ENCODE peak calls at places on chromosomes 11 and 22, in seven cellular contexts. A, H, F, Q, C, L and S are unnamed samples.

GRCh38 chr11:12864316-12865156 is 144.6 kb upstream of the RASSF10 start:
- DNase-seq in A (no peak), H (peak), F (no peak), Q (no peak), C (no peak), L (no peak), S (no peak)

GRCh38 chr11:115623021-115623451 is 118.8 kb upstream of the CADM1 start:
- DNase-seq in A (peak), H (no peak), F (no peak), Q (peak), C (no peak), L (peak), S (peak)

GRCh38 chr22:41822289-41823057 is 10.4 kb upstream of the SREBF2 start:
- DNase-seq in A (no peak), H (peak), F (no peak), Q (peak), C (peak), L (no peak), S (no peak)

GRCh38 chr11:90202342-90202741 is 20.5 kb downstream of the CHORDC1 start:
- DNase-seq in A (no peak), H (no peak), F (no peak), Q (no peak), C (no peak), L (no peak), S (no peak)

GRCh38 chr11:126990716-126991480 is 9.7 kb downstream of the KIRREL3 start:
- DNase-seq in A (no peak), H (no peak), F (peak), Q (no peak), C (no peak), L (no peak), S (no peak)

GRCh38 chr11:120096326-120096725 is 41.6 kb downstream of the TRIM29 start:
- DNase-seq in A (no peak), H (no peak), F (no peak), Q (no peak), C (no peak), L (no peak), S (no peak)

GRCh38 chr11:117511483-117511934 is 183.9 kb downstream of the CEP164 start:
- DNase-seq in A (no peak), H (no peak), F (no peak), Q (no peak), C (no peak), L (no peak), S (no peak)

GRCh38 chr11:79199729-79200354 is 241.0 kb downstream of the TENM4 start:
- DNase-seq in A (no peak), H (no peak), F (no peak), Q (no peak), C (no peak), L (no peak), S (no peak)

GRCh38 chr11:70153133-70153727 is 49.9 kb upstream of the FADD start:
- DNase-seq in A (no peak), H (peak), F (no peak), Q (no peak), C (no peak), L (no peak), S (no peak)

DNA sequence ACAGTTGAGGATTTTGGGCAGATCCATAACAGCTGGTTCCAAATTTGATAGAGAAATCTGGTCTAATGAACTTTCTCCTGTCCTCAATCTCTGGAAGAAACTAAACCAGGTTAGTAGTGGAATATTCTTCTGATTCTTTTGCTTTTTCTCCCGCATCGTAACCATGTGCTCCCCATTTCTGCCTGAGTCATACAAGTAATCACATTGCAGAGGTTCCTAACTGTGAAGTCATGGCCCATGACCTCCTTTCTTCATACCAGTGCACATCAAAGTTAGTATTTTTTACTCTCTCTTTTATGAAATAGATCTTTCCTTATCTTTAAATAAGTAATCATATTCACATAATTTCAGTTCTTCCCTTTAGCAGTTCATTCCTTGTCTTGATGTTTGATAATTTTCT is 249.0 kb downstream of the DYNC2H1 start:
- DNase-seq in A (no peak), H (no peak), F (no peak), Q (no peak), C (no peak), L (no peak), S (no peak)
- TF ChIP-seq CTCF in A (no peak), H (no peak), F (no peak), Q (no peak), C (no peak), L (no peak), S (no peak)

GRCh38 chr11:6618117-6619020 is 853 bp downstream of the TPP1 start:
- DNase-seq in A (no peak), H (peak), F (no peak), Q (no peak), C (peak), L (peak), S (peak)
- TF ChIP-seq CTCF in A (no peak), H (no peak), F (no peak), Q (no peak), C (no peak), L (peak), S (peak)

DNA sequence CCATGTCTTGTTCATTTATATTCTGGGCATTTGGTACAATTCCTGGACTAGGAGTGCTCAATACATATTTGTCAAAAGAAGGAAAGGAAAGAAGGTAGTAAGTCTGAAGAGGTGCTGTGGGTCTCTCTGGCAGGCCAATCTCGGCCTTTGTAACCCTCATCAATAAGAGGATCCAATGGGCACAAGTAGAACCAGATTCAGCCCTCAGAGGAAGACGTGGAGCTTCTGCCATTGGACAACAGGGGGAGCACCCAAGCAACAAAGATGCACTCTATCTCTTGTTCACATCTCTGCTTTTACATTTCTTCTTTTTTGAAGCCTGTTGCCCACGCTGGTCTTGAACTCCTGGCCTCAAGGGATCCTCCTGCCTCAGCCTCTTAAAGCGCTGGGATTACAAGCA is 2.2 kb upstream of the VPS11 start:
- DNase-seq in A (no peak), H (peak), F (peak), Q (peak), C (no peak), L (no peak), S (no peak)
- TF ChIP-seq CTCF in A (no peak), H (peak), F (peak), Q (peak), C (peak), L (peak), S (peak)

GRCh38 chr22:35739642-35740041 is 22.0 kb downstream of the APOL5 start:
- DNase-seq in A (no peak), H (peak), F (peak), Q (no peak), C (no peak), L (no peak), S (no peak)
- TF ChIP-seq CTCF in A (peak), H (peak), F (peak), Q (peak), C (peak), L (no peak), S (peak)

DNA sequence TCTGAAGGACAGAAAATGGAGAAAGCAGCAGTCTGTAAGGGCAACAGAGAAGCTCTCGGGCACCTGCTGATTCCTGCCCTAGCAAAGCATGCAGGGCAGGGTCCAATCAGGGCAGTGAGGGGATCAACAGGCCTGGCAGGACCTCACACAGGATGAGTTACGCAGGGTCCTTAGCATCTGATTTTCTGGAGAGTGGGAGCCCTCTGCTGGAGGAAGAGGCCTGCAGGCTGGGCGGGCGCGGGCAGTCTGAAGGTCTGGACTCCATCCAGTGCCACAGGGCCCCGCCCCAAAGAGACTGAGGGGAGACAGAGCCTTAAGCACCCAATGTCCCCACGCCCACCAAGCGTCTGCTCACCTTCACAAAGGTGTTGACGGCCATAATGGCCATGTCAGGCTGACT is 28.9 kb downstream of the AP1B1 start:
- DNase-seq in A (no peak), H (no peak), F (peak), Q (peak), C (no peak), L (no peak), S (peak)
- TF ChIP-seq CTCF in A (peak), H (no peak), F (peak), Q (peak), C (peak), L (peak), S (peak)

GRCh38 chr11:129790131-129790530 is 25.5 kb upstream of the TMEM45B start:
- DNase-seq in A (no peak), H (no peak), F (no peak), Q (no peak), C (no peak), L (no peak), S (no peak)

GRCh38 chr11:129791515-129791914 is 24.1 kb upstream of the TMEM45B start:
- DNase-seq in A (no peak), H (no peak), F (no peak), Q (no peak), C (no peak), L (no peak), S (no peak)

GRCh38 chr11:129787518-129787917 is 28.1 kb upstream of the TMEM45B start:
- DNase-seq in A (no peak), H (no peak), F (no peak), Q (no peak), C (no peak), L (no peak), S (no peak)

GRCh38 chr11:129788278-129788677 is 27.4 kb upstream of the TMEM45B start:
- DNase-seq in A (no peak), H (no peak), F (no peak), Q (no peak), C (no peak), L (no peak), S (no peak)

DNA sequence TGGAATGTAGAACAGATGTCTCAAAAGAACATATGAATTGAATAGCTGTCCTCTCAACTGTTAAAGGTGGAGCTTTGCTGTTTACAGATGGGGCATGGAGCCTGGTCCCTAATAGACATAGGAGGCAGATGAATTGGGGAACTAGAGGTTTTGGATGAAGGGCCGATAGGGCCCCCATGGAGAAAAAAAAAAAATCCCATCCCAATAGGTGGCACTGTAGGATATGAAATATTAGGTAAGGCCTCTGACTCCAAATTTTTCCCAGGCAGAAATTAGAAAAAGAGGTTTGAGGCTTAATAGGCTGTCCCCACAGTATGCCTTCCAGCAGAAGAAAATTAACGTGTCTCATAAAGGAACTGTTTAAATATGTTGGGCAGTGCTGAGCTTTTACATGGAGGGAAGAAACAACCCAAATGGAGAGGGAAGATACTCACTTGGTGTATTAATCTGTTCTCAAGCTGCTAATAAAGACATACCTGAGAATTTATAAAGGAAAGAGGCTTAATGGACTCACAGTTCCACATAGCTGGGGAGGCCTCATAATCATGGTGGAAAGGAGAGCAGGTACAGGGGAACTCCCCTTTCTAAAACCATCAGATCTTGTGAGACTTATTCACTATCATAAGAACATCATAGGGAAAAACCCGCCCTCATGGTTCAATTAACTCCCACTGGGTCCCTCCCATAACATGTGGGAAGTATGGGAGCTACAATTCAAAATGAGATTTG is 30.1 kb upstream of the TMEM45B start:
- DNase-seq in A (no peak), H (no peak), F (no peak), Q (no peak), C (no peak), L (no peak), S (no peak)
- TF ChIP-seq CTCF in A (no peak), H (no peak), F (no peak), Q (peak), C (peak), L (no peak), S (peak)

GRCh38 chr11:111557425-111558111 is 17.0 kb downstream of the LAYN start:
- DNase-seq in A (no peak), H (no peak), F (no peak), Q (no peak), C (no peak), L (no peak), S (peak)
- TF ChIP-seq CTCF in A (no peak), H (no peak), F (no peak), Q (no peak), C (no peak), L (no peak), S (no peak)

GRCh38 chr11:93741882-93742226 is 382 bp downstream of the C11orf54 start:
- DNase-seq in A (no peak), H (no peak), F (no peak), Q (peak), C (no peak), L (no peak), S (no peak)

GRCh38 chr11:93743316-93743715 is 1.8 kb downstream of the C11orf54 start:
- DNase-seq in A (no peak), H (no peak), F (no peak), Q (no peak), C (no peak), L (peak), S (no peak)

GRCh38 chr11:93740031-93740801 is 1.1 kb downstream of the TAF1D start:
- DNase-seq in A (no peak), H (peak), F (peak), Q (no peak), C (peak), L (no peak), S (no peak)

GRCh38 chr11:93740802-93741093 is 547 bp downstream of the TAF1D start:
- DNase-seq in A (peak), H (peak), F (peak), Q (peak), C (no peak), L (peak), S (no peak)

GRCh38 chr11:93741094-93741881 is at the start of the genes C11orf54 and TAF1D:
- DNase-seq in A (peak), H (peak), F (peak), Q (peak), C (peak), L (peak), S (peak)
- TF ChIP-seq CTCF in A (no peak), H (no peak), F (no peak), Q (no peak), C (no peak), L (peak), S (no peak)

DNA sequence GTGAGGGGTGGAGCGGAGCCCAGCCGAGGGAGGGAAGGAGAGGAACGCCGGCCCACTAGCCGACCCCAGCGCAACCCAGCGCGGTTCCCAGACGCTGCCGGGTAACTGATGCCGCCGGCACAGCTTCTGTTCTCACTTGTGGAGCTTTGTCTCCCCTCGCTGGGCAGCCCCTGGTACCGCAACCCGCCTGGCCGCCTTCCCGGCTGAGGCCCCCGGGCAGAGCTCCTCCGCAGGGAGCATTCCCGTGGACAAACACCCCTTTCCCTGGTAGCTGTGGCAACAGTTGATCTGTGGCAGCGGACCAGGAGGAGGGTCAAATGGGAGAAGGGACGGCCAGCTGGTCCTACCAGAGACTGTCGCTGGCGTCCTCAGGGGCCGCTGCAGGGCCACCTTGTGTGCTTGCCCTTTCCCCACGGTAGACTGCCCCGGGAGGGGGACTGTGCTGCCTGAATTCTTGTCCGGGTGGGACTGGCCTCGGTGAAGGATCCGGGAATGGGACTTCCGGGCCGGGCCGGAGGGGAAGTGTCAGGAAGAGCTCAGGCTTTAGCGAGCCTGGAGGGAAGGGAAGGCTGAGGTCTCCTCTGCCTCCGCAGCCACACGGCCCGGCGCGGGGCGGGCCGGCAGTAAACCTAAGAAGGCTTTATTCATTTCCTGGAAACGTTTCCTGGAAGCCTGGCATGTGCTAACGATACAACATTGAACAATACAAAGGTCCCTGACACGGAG is 468.0 kb downstream of the OPCML start:
- DNase-seq in A (peak), H (no peak), F (peak), Q (peak), C (no peak), L (peak), S (no peak)
- TF ChIP-seq CTCF in A (no peak), H (peak), F (peak), Q (no peak), C (no peak), L (peak), S (peak)